ENCODE peak calls at places on chromosome 1, in four cellular contexts. One of them, this sample, is unnamed.

GRCh38 chr1:161198206-161198876 is 513 bp downstream of the ADAMTS4 start:
- DNase-seq in K562: no peak
- DNase-seq in H1: no peak
- DNase-seq in HepG2: peak
- DNase-seq in this sample: peak

GRCh38 chr1:201419737-201420607 is 1.6 kb downstream of the TNNI1 start:
- DNase-seq in K562: no peak
- DNase-seq in H1: no peak
- DNase-seq in HepG2: no peak
- DNase-seq in this sample: no peak

GRCh38 chr1:23581219-23581618 is 21.9 kb upstream of the ID3 start:
- DNase-seq in K562: no peak
- DNase-seq in H1: no peak
- DNase-seq in HepG2: no peak
- DNase-seq in this sample: peak

GRCh38 chr1:62356257-62356835 is 37.1 kb upstream of the KANK4 start:
- DNase-seq in K562: no peak
- DNase-seq in H1: no peak
- DNase-seq in HepG2: no peak
- DNase-seq in this sample: no peak

GRCh38 chr1:203789966-203790365 is 5.5 kb upstream of the ZBED6 start:
- DNase-seq in K562: no peak
- DNase-seq in H1: no peak
- DNase-seq in HepG2: no peak
- DNase-seq in this sample: no peak

GRCh38 chr1:234600418-234601216 is 9.4 kb downstream of the IRF2BP2 start:
- DNase-seq in K562: no peak
- DNase-seq in H1: no peak
- DNase-seq in HepG2: peak
- DNase-seq in this sample: peak

GRCh38 chr1:20344738-20345137 is 54.1 kb downstream of the VWA5B1 start:
- DNase-seq in K562: no peak
- DNase-seq in H1: no peak
- DNase-seq in HepG2: no peak
- DNase-seq in this sample: no peak

GRCh38 chr1:155086182-155086741 is 7.6 kb downstream of the EFNA3 start:
- DNase-seq in K562: peak
- DNase-seq in H1: no peak
- DNase-seq in HepG2: no peak
- DNase-seq in this sample: peak

GRCh38 chr1:186326009-186326408 is 49.0 kb downstream of the TPR start:
- DNase-seq in K562: no peak
- DNase-seq in H1: no peak
- DNase-seq in HepG2: no peak
- DNase-seq in this sample: no peak

GRCh38 chr1:154768456-154769125 is 101.5 kb downstream of the KCNN3 start:
- DNase-seq in K562: no peak
- DNase-seq in H1: no peak
- DNase-seq in HepG2: no peak
- DNase-seq in this sample: no peak

GRCh38 chr1:214463596-214463995 is 87.8 kb downstream of the PTPN14 start:
- DNase-seq in K562: no peak
- DNase-seq in H1: no peak
- DNase-seq in HepG2: no peak
- DNase-seq in this sample: no peak

GRCh38 chr1:19340387-19340937 is 28.3 kb downstream of the SLC66A1 start:
- DNase-seq in K562: no peak
- DNase-seq in H1: no peak
- DNase-seq in HepG2: no peak
- DNase-seq in this sample: no peak

GRCh38 chr1:63705058-63705457 is 68.8 kb upstream of the ROR1 start:
- DNase-seq in K562: no peak
- DNase-seq in H1: no peak
- DNase-seq in HepG2: peak
- DNase-seq in this sample: no peak

GRCh38 chr1:94025383-94026340 is 95.3 kb downstream of the ABCA4 start:
- DNase-seq in K562: peak
- DNase-seq in H1: no peak
- DNase-seq in HepG2: peak
- DNase-seq in this sample: peak

GRCh38 chr1:97920275-97920831 is 481 bp downstream of the DPYD start:
- DNase-seq in K562: no peak
- DNase-seq in H1: no peak
- DNase-seq in HepG2: peak
- DNase-seq in this sample: peak

GRCh38 chr1:109777436-109777835 is 13.7 kb upstream of the EPS8L3 start:
- DNase-seq in K562: no peak
- DNase-seq in H1: no peak
- DNase-seq in HepG2: no peak
- DNase-seq in this sample: no peak

GRCh38 chr1:232577809-232578208 is 52.1 kb downstream of the SIPA1L2 start:
- DNase-seq in K562: no peak
- DNase-seq in H1: no peak
- DNase-seq in HepG2: no peak
- DNase-seq in this sample: no peak

GRCh38 chr1:227758366-227758765 is 23.1 kb downstream of the SNAP47 start:
- DNase-seq in K562: no peak
- DNase-seq in H1: no peak
- DNase-seq in HepG2: no peak
- DNase-seq in this sample: no peak

GRCh38 chr1:156511656-156512055 is 11.1 kb upstream of the MEF2D start:
- DNase-seq in K562: no peak
- DNase-seq in H1: no peak
- DNase-seq in HepG2: no peak
- DNase-seq in this sample: no peak

GRCh38 chr1:8424539-8425116 is 106.7 kb downstream of the SLC45A1 start:
- DNase-seq in K562: no peak
- DNase-seq in H1: no peak
- DNase-seq in HepG2: no peak
- DNase-seq in this sample: peak

GRCh38 chr1:29803486-29803885 is 567.2 kb downstream of the PTPRU start:
- DNase-seq in K562: no peak
- DNase-seq in H1: no peak
- DNase-seq in HepG2: no peak
- DNase-seq in this sample: no peak

GRCh38 chr1:156897078-156897825 is 3.7 kb downstream of the PEAR1 start:
- DNase-seq in K562: no peak
- DNase-seq in H1: no peak
- DNase-seq in HepG2: no peak
- DNase-seq in this sample: peak

GRCh38 chr1:39671433-39671792 is 494 bp downstream of the NT5C1A start:
- DNase-seq in K562: peak
- DNase-seq in H1: no peak
- DNase-seq in HepG2: no peak
- DNase-seq in this sample: no peak

GRCh38 chr1:197776348-197777082 is 1.2 kb upstream of the DENND1B start:
- DNase-seq in K562: no peak
- DNase-seq in H1: no peak
- DNase-seq in HepG2: no peak
- DNase-seq in this sample: peak

GRCh38 chr1:221284028-221284427 is 404.8 kb downstream of the HLX start:
- DNase-seq in K562: no peak
- DNase-seq in H1: no peak
- DNase-seq in HepG2: no peak
- DNase-seq in this sample: peak

GRCh38 chr1:177922209-177922608 is 47.6 kb downstream of the SEC16B start:
- DNase-seq in K562: peak
- DNase-seq in H1: no peak
- DNase-seq in HepG2: no peak
- DNase-seq in this sample: no peak

GRCh38 chr1:31310131-31310530 is 13.3 kb downstream of the ZCCHC17 start:
- DNase-seq in K562: no peak
- DNase-seq in H1: no peak
- DNase-seq in HepG2: no peak
- DNase-seq in this sample: no peak

GRCh38 chr1:89271616-89272015 is 1.0 kb downstream of the GBP5 start:
- DNase-seq in K562: no peak
- DNase-seq in H1: no peak
- DNase-seq in HepG2: no peak
- DNase-seq in this sample: no peak

GRCh38 chr1:214648776-214649175 is 45.8 kb downstream of the CENPF start:
- DNase-seq in K562: no peak
- DNase-seq in H1: no peak
- DNase-seq in HepG2: no peak
- DNase-seq in this sample: no peak

GRCh38 chr1:22794691-22795090 is 84.1 kb downstream of the EPHB2 start:
- DNase-seq in K562: no peak
- DNase-seq in H1: no peak
- DNase-seq in HepG2: no peak
- DNase-seq in this sample: no peak

GRCh38 chr1:223683586-223684487 is 18.3 kb upstream of the CAPN8 start:
- DNase-seq in K562: peak
- DNase-seq in H1: no peak
- DNase-seq in HepG2: no peak
- DNase-seq in this sample: peak

GRCh38 chr1:35623832-35624231 is 17.5 kb downstream of the PSMB2 start:
- DNase-seq in K562: no peak
- DNase-seq in H1: no peak
- DNase-seq in HepG2: no peak
- DNase-seq in this sample: no peak

GRCh38 chr1:47522890-47523811 is 85.3 kb downstream of the FOXD2 start:
- DNase-seq in K562: no peak
- DNase-seq in H1: no peak
- DNase-seq in HepG2: no peak
- DNase-seq in this sample: peak
- TF ChIP-seq JUN in K562: no peak
- TF ChIP-seq JUN in H1: no peak
- TF ChIP-seq JUN in HepG2: no peak
- TF ChIP-seq JUN in this sample: no peak

GRCh38 chr1:13550663-13551062 is 33.0 kb upstream of the PDPN start:
- DNase-seq in K562: no peak
- DNase-seq in H1: no peak
- DNase-seq in HepG2: no peak
- DNase-seq in this sample: no peak

GRCh38 chr1:13549521-13549920 is 34.1 kb upstream of the PDPN start:
- DNase-seq in K562: no peak
- DNase-seq in H1: no peak
- DNase-seq in HepG2: no peak
- DNase-seq in this sample: no peak

GRCh38 chr1:13548281-13548680 is 34.5 kb upstream of the LRRC38 start:
- DNase-seq in K562: no peak
- DNase-seq in H1: no peak
- DNase-seq in HepG2: no peak
- DNase-seq in this sample: no peak

GRCh38 chr1:13546791-13547190 is 33.0 kb upstream of the LRRC38 start:
- DNase-seq in K562: no peak
- DNase-seq in H1: no peak
- DNase-seq in HepG2: no peak
- DNase-seq in this sample: no peak

DNA sequence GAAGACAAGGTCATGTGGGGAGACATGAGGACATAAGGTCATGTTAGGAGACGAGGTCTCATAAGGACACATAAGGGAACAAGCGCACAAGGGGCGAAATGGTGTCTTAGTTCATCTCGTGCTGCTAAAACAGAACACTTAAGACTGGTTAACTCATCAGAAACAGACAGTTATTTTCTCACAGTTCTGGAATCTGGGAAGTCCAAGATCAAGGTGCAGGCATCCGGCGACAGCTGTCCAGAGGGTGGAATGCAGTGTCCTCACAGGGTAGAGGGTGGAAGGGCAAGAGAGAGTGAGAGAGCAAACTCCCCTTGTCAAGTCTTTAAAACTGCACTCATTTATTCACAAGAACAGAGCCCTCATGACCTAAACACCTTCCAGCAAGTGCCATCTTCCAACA is 34.6 kb upstream of the PDPN start:
- DNase-seq in K562: no peak
- DNase-seq in H1: no peak
- DNase-seq in HepG2: no peak
- DNase-seq in this sample: no peak
- TF ChIP-seq POLR2AphosphoS5 in K562: no peak
- TF ChIP-seq POLR2AphosphoS5 in H1: no peak
- TF ChIP-seq POLR2AphosphoS5 in HepG2: no peak
- TF ChIP-seq POLR2AphosphoS5 in this sample: no peak

GRCh38 chr1:90705910-90706309 is 11.2 kb downstream of the BARHL2 start:
- DNase-seq in K562: no peak
- DNase-seq in H1: no peak
- DNase-seq in HepG2: no peak
- DNase-seq in this sample: no peak

GRCh38 chr1:90708826-90709225 is 8.3 kb downstream of the BARHL2 start:
- DNase-seq in K562: no peak
- DNase-seq in H1: no peak
- DNase-seq in HepG2: no peak
- DNase-seq in this sample: no peak

GRCh38 chr1:90708236-90708786 is 8.8 kb downstream of the BARHL2 start:
- DNase-seq in K562: no peak
- DNase-seq in H1: no peak
- DNase-seq in HepG2: no peak
- DNase-seq in this sample: no peak

GRCh38 chr1:90706437-90707362 is 10.4 kb downstream of the BARHL2 start:
- DNase-seq in K562: no peak
- DNase-seq in H1: no peak
- DNase-seq in HepG2: peak
- DNase-seq in this sample: no peak

GRCh38 chr1:90707363-90707710 is 9.8 kb downstream of the BARHL2 start:
- DNase-seq in K562: peak
- DNase-seq in H1: no peak
- DNase-seq in HepG2: peak
- DNase-seq in this sample: no peak
- H3K4me3 ChIP-seq in K562: no peak
- H3K4me3 ChIP-seq in H1: peak
- H3K4me3 ChIP-seq in HepG2: peak
- H3K4me3 ChIP-seq in this sample: no peak

GRCh38 chr1:166888710-166889109 is 12.6 kb upstream of the TADA1 start:
- DNase-seq in K562: peak
- DNase-seq in H1: no peak
- DNase-seq in HepG2: no peak
- DNase-seq in this sample: no peak

GRCh38 chr1:166882893-166883292 is 6.8 kb upstream of the TADA1 start:
- DNase-seq in K562: no peak
- DNase-seq in H1: no peak
- DNase-seq in HepG2: no peak
- DNase-seq in this sample: no peak

GRCh38 chr1:166884971-166885370 is 8.9 kb upstream of the TADA1 start:
- DNase-seq in K562: no peak
- DNase-seq in H1: no peak
- DNase-seq in HepG2: no peak
- DNase-seq in this sample: no peak

DNA sequence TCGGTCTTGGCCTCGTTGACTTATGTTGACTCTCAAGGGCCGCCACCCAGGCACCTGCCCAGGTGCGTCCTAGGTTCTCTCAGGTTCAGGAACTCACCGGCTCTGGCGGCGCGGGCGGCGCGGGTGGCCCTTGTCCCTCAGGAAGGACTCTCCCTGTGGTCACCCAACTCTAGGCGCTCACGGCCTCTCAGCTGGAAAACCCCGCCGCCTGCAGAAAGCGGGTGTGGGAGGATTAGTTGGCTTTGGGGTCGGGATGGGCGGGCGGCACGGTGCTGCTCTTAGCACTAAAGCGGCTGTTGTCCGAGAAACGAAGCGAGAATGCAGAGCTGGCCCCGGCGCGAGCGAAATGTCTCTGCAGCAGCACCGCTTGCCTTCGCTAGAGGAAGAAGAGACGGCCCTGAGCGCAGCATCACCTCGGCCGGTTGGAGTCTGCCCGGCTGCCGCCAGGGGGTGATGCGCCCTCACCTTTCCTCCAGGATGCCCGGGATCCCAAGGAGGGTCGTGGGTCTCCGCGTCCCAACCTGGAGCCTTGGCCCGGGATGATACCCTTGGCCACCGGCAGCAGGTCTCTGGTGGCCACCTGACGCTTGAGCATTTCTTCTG is 8.1 kb upstream of the TADA1 start:
- DNase-seq in K562: peak
- DNase-seq in H1: peak
- DNase-seq in HepG2: no peak
- DNase-seq in this sample: peak
- TF ChIP-seq JUN in K562: no peak
- TF ChIP-seq JUN in H1: no peak
- TF ChIP-seq JUN in HepG2: no peak
- TF ChIP-seq JUN in this sample: no peak